ENCODE peak calls at places on chromosomes 1 and 21, in seven cellular contexts. O, L, U, P, B, N and I are unnamed samples.

GRCh38 chr1:201138311-201138840 is 11.4 kb upstream of the ASCL5 start:
- DNase-seq in P (no peak), U (no peak), B (no peak), N (no peak), O (peak; percentile 42), L (no peak), I (no peak)

GRCh38 chr1:27623327-27624212 is 11.4 kb downstream of the FGR start:
- DNase-seq in P (no peak), L (no peak), N (no peak), B (no peak), U (no peak), O (no peak), I (no peak)

GRCh38 chr1:19812875-19813650 is 2.0 kb downstream of the RNF186 start:
- DNase-seq in L (no peak), N (no peak), B (no peak), O (no peak), P (no peak), U (no peak), I (no peak)

GRCh38 chr1:150186789-150187559 is 37.3 kb downstream of the PLEKHO1 start:
- DNase-seq in O (no peak), L (peak; percentile 68), B (peak; percentile 23), P (peak; percentile 18), U (peak; percentile 71), N (peak; percentile 64), I (no peak)

GRCh38 chr1:89670168-89670567 is 37.2 kb downstream of the LRRC8C start:
- DNase-seq in U (no peak), O (no peak), L (no peak), B (no peak), P (peak; percentile 92), N (no peak), I (no peak)

GRCh38 chr1:115545791-115546733 is 95.7 kb upstream of the VANGL1 start:
- DNase-seq in B (peak; percentile 24), L (peak; percentile 98), P (no peak), N (peak; percentile 98), O (no peak), U (peak; percentile 99), I (peak; percentile 40)

GRCh38 chr1:234911787-234912186 is 216.8 kb downstream of the TOMM20 start:
- DNase-seq in L (no peak), P (no peak), O (no peak), U (no peak), N (no peak), B (no peak), I (no peak)

GRCh38 chr1:36134805-36135339 is 9.8 kb upstream of the COL8A2 start:
- DNase-seq in L (peak; percentile 67), N (peak; percentile 75), P (no peak), B (peak; percentile 64), O (no peak), U (peak; percentile 90), I (no peak)

GRCh38 chr1:163300569-163300968 is 21.2 kb upstream of the NUF2 start:
- DNase-seq in L (no peak), U (no peak), B (no peak), O (no peak), P (no peak), N (no peak), I (no peak)

GRCh38 chr1:156652131-156652991 is 10.4 kb downstream of the BCAN start:
- DNase-seq in L (peak; percentile 18), O (peak; percentile 44), N (no peak), P (no peak), U (peak; percentile 72), B (no peak), I (peak; percentile 51)

GRCh38 chr1:234634387-234634786 is 24.4 kb upstream of the IRF2BP2 start:
- DNase-seq in O (no peak), B (no peak), U (no peak), L (no peak), N (no peak), P (no peak), I (no peak)

GRCh38 chr1:12132078-12132477 is 34.7 kb upstream of the TNFRSF1B start:
- DNase-seq in P (no peak), O (peak; percentile 28), B (no peak), L (peak; percentile 84), N (peak; percentile 94), U (no peak), I (no peak)

GRCh38 chr1:14238472-14239059 is 359.9 kb upstream of the KAZN start:
- DNase-seq in B (no peak), L (no peak), U (no peak), N (no peak), O (peak; percentile 63), P (no peak), I (no peak)

GRCh38 chr1:89657886-89658285 is 25.0 kb downstream of the LRRC8C start:
- DNase-seq in P (peak; percentile 77), O (no peak), N (no peak), L (no peak), U (no peak), B (peak; percentile 36), I (no peak)

GRCh38 chr21:45309069-45309521 is 21.4 kb upstream of the POFUT2 start:
- DNase-seq in O (peak; percentile 84), L (peak; percentile 39), U (peak; percentile 79), P (peak; percentile 61), B (peak; percentile 59), N (peak; percentile 70), I (peak; percentile 52)

GRCh38 chr1:192700834-192701271 is 64.9 kb downstream of the RGS13 start:
- DNase-seq in B (no peak), N (peak; percentile 84), P (no peak), L (peak; percentile 93), O (no peak), U (peak; percentile 34), I (no peak)

GRCh38 chr1:80657707-80658106 is 1143.0 kb upstream of the ADGRL2 start:
- DNase-seq in N (no peak), L (no peak), B (no peak), P (no peak), U (peak; percentile 57), O (no peak), I (no peak)

GRCh38 chr1:78779831-78780230 is 130.2 kb downstream of the IFI44 start:
- DNase-seq in O (no peak), U (no peak), P (no peak), B (no peak), N (peak; percentile 14), L (peak; percentile 4), I (no peak)

GRCh38 chr1:203504400-203505250 is 10.7 kb downstream of the OPTC start:
- DNase-seq in N (peak; percentile 84), U (peak; percentile 89), B (peak; percentile 77), P (peak; percentile 77), L (peak; percentile 70), O (peak; percentile 85), I (peak; percentile 80)

GRCh38 chr1:151831605-151832004 is at the start of gene RORC:
- DNase-seq in O (peak; percentile 90), N (no peak), U (no peak), L (no peak), B (no peak), P (no peak), I (no peak)

GRCh38 chr1:53138991-53139884 is 3.2 kb downstream of the SLC1A7 start:
- DNase-seq in P (no peak), N (no peak), U (no peak), O (no peak), B (no peak), L (no peak), I (no peak)

GRCh38 chr1:56439610-56440264 is 139.6 kb downstream of the PLPP3 start:
- DNase-seq in O (no peak), L (no peak), U (no peak), B (no peak), P (peak; percentile 38), N (no peak), I (no peak)

GRCh38 chr1:11858968-11859871 is 475 bp upstream of the NPPB start:
- DNase-seq in L (peak; percentile 40), N (peak; percentile 74), U (peak; percentile 98), B (peak; percentile 75), P (peak; percentile 67), O (peak; percentile 52), I (no peak)

GRCh38 chr1:21614419-21615115 is 54.6 kb downstream of the RAP1GAP start:
- DNase-seq in L (no peak), B (no peak), U (no peak), N (no peak), P (peak; percentile 18), O (peak; percentile 56), I (no peak)

GRCh38 chr1:28199328-28200233 is 23.1 kb upstream of the PTAFR start:
- DNase-seq in O (no peak), P (no peak), N (no peak), U (no peak), B (peak; percentile 82), L (no peak), I (no peak)

GRCh38 chr1:62493656-62494055 is 56.8 kb downstream of the USP1 start:
- DNase-seq in O (no peak), P (no peak), U (no peak), L (no peak), N (peak; percentile 38), B (no peak), I (no peak)

GRCh38 chr1:25131794-25132193 is 100.5 kb downstream of the SYF2 start:
- DNase-seq in B (no peak), P (no peak), N (no peak), L (no peak), O (no peak), U (no peak), I (no peak)

GRCh38 chr1:26784023-26784871 is 3.5 kb upstream of the PIGV start:
- DNase-seq in N (peak; percentile 75), P (peak; percentile 49), L (peak; percentile 32), U (peak; percentile 31), O (no peak), B (no peak), I (no peak)

GRCh38 chr1:3577711-3578432 is 33.4 kb downstream of the MEGF6 start:
- DNase-seq in O (no peak), L (no peak), N (no peak), P (peak; percentile 24), B (no peak), U (no peak), I (no peak)